ENCODE peak calls at places on chromosome 1, in six cellular contexts. X is NCI-H1694; F is MM.1S; W is CD8-positive, alpha-beta T cell; J is NCI-H345; E is ecto neural progenitor cell. P is an unnamed sample.

GRCh38 chr1:203599875-203600781 is 26.5 kb upstream of the ATP2B4 start:
- DNase-seq in W (no peak), E (no peak), J (no peak), F (peak), X (no peak), P (no peak)

GRCh38 chr1:197912739-197913494 is 4.3 kb upstream of the LHX9 start:
- DNase-seq in J (no peak), F (no peak), E (peak), W (no peak), X (no peak), P (no peak)

GRCh38 chr1:47901001-47901575 is 96.1 kb downstream of the TRABD2B start:
- DNase-seq in J (no peak), X (no peak), E (no peak), W (no peak), F (no peak), P (no peak)

GRCh38 chr1:89451011-89451410 is 73.6 kb upstream of the LRRC8B start:
- DNase-seq in E (no peak), X (no peak), W (no peak), F (peak), J (no peak), P (no peak)

GRCh38 chr1:115139381-115139780 is 50.1 kb upstream of the TSPAN2 start:
- DNase-seq in F (no peak), E (no peak), X (no peak), W (no peak), J (no peak), P (no peak)

GRCh38 chr1:4684142-4684541 is 29.7 kb downstream of the AJAP1 start:
- DNase-seq in W (no peak), F (no peak), X (no peak), E (no peak), J (no peak), P (no peak)

GRCh38 chr1:145773423-145773822 is 50.5 kb downstream of the RNF115 start:
- DNase-seq in E (no peak), W (no peak), F (peak), X (no peak), J (no peak), P (no peak)

GRCh38 chr1:107781245-107781644 is 183.7 kb downstream of the VAV3 start:
- DNase-seq in W (no peak), J (no peak), X (no peak), E (no peak), F (no peak), P (no peak)

GRCh38 chr1:236502579-236502971 is 21.2 kb upstream of the LGALS8 start:
- DNase-seq in X (no peak), F (no peak), E (no peak), W (no peak), J (no peak), P (no peak)